ENCODE peak calls at places on chromosomes 5 and 9, in four cellular contexts. One of them, this sample, is unnamed.

GRCh38 chr5:108884736-108885135 is 137.0 kb downstream of the FER start:
- DNase-seq in fibroblast of lung: peak; percentile 84
- DNase-seq in neural crest cell: no peak
- DNase-seq in Peyer's patch: no peak
- DNase-seq in this sample: no peak

GRCh38 chr9:123347289-123348060 is 8.5 kb upstream of the CRB2 start:
- DNase-seq in fibroblast of lung: no peak
- DNase-seq in neural crest cell: no peak
- DNase-seq in Peyer's patch: no peak
- DNase-seq in this sample: no peak

GRCh38 chr9:137095664-137096517 is 9.1 kb downstream of the MAN1B1 start:
- DNase-seq in fibroblast of lung: no peak
- DNase-seq in neural crest cell: no peak
- DNase-seq in Peyer's patch: peak; percentile 89
- DNase-seq in this sample: no peak

GRCh38 chr9:13267743-13268142 is 11.7 kb downstream of the MPDZ start:
- DNase-seq in fibroblast of lung: peak; percentile 96
- DNase-seq in neural crest cell: no peak
- DNase-seq in Peyer's patch: no peak
- DNase-seq in this sample: no peak

GRCh38 chr5:160219411-160219810 is 9.9 kb upstream of the FABP6 start:
- DNase-seq in fibroblast of lung: no peak
- DNase-seq in neural crest cell: no peak
- DNase-seq in Peyer's patch: no peak
- DNase-seq in this sample: no peak

GRCh38 chr9:129609486-129610192 is 11.3 kb downstream of the C9orf50 start:
- DNase-seq in fibroblast of lung: peak; percentile 68
- DNase-seq in neural crest cell: no peak
- DNase-seq in Peyer's patch: peak; percentile 66
- DNase-seq in this sample: no peak

GRCh38 chr5:178199581-178200434 is 4.5 kb upstream of the HNRNPAB start:
- DNase-seq in fibroblast of lung: no peak
- DNase-seq in neural crest cell: no peak
- DNase-seq in Peyer's patch: no peak
- DNase-seq in this sample: no peak

GRCh38 chr5:78731884-78732283 is 83.3 kb upstream of the LHFPL2 start:
- DNase-seq in fibroblast of lung: peak; percentile 41
- DNase-seq in neural crest cell: no peak
- DNase-seq in Peyer's patch: no peak
- DNase-seq in this sample: no peak

GRCh38 chr9:8694983-8695588 is 895.5 kb upstream of the DMAC1 start:
- DNase-seq in fibroblast of lung: no peak
- DNase-seq in neural crest cell: no peak
- DNase-seq in Peyer's patch: no peak
- DNase-seq in this sample: no peak

GRCh38 chr9:84874583-84874982 is 205.1 kb downstream of the NTRK2 start:
- DNase-seq in fibroblast of lung: peak; percentile 6
- DNase-seq in neural crest cell: no peak
- DNase-seq in Peyer's patch: no peak
- DNase-seq in this sample: peak; percentile 18

GRCh38 chr9:106075568-106075967 is 381.2 kb downstream of the TMEM38B start:
- DNase-seq in fibroblast of lung: no peak
- DNase-seq in neural crest cell: no peak
- DNase-seq in Peyer's patch: no peak
- DNase-seq in this sample: no peak

DNA sequence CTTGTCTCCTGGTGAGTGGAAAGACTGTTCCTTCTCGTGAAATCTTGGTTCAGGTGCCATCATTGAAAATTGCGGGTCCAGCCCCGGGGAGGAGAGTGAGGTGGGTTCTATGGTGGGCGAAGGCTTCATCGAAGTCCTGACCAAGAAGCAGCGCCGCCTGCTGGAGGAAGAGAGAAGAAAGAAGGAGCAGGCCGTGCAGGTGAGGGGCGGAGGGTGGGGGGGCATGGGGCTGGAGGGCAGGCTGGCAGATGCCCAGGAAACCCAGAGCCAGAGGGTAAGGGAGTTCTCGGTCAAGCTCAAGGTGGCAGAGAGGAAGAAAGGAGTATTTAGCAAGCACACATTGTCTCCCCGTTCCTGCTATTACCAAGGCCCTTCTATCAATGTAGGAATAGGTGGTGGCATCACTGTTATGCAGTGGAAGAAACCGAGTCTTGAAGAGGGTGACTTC is 24.3 kb upstream of the POMT1 start:
- DNase-seq in fibroblast of lung: peak; percentile 17
- DNase-seq in neural crest cell: peak; percentile 59
- DNase-seq in Peyer's patch: peak; percentile 69
- DNase-seq in this sample: peak; percentile 71
- TF ChIP-seq CTCF in fibroblast of lung: peak; percentile 53
- TF ChIP-seq CTCF in neural crest cell: peak; percentile 63
- TF ChIP-seq CTCF in Peyer's patch: peak; percentile 45
- TF ChIP-seq CTCF in this sample: peak; percentile 56

GRCh38 chr5:100840769-100841168 is 62.3 kb downstream of the ST8SIA4 start:
- DNase-seq in fibroblast of lung: no peak
- DNase-seq in neural crest cell: no peak
- DNase-seq in Peyer's patch: no peak
- DNase-seq in this sample: no peak

GRCh38 chr5:100840364-100840763 is 62.7 kb downstream of the ST8SIA4 start:
- DNase-seq in fibroblast of lung: peak; percentile 73
- DNase-seq in neural crest cell: no peak
- DNase-seq in Peyer's patch: no peak
- DNase-seq in this sample: no peak

GRCh38 chr5:100838048-100838473 is 65.0 kb downstream of the ST8SIA4 start:
- DNase-seq in fibroblast of lung: peak; percentile 11
- DNase-seq in neural crest cell: no peak
- DNase-seq in Peyer's patch: no peak
- DNase-seq in this sample: no peak

GRCh38 chr5:100846722-100847121 is 56.4 kb downstream of the ST8SIA4 start:
- DNase-seq in fibroblast of lung: no peak
- DNase-seq in neural crest cell: no peak
- DNase-seq in Peyer's patch: no peak
- DNase-seq in this sample: no peak

GRCh38 chr5:100841358-100842076 is 61.6 kb downstream of the ST8SIA4 start:
- DNase-seq in fibroblast of lung: peak; percentile 60
- DNase-seq in neural crest cell: no peak
- DNase-seq in Peyer's patch: no peak
- DNase-seq in this sample: no peak
- TF ChIP-seq CTCF in fibroblast of lung: no peak
- TF ChIP-seq CTCF in neural crest cell: no peak
- TF ChIP-seq CTCF in Peyer's patch: no peak
- TF ChIP-seq CTCF in this sample: no peak

DNA sequence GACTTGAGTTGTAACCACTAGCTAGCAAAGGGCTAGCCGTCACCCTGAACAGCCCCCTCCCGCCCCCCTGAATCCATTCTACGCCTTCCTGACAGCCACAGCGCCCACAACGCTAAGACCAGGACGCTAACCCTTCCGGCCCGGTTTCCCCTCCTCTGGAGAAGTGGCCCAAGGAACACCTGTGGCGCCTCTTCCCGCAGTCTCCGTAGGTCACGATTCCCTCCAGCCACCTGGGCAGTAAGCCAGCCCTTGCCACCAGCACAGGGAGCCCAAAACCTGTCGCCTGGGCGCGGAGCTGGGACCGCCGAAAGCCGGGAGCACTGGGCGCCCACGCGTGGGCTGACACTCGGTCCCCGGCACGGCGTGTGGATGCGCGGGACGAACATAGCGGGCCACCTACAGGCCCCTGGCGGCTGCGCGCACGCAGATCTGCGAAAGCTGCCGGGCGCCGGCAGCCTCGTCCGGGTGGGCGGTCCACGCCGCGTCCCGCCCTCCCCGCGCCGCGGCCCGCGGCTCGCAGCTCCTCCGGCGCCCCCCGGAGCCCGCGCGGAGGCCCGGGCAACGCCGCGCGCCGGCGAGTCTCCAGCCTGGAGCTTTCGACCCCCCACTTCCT is 596 bp downstream of the IRF1 start:
- DNase-seq in fibroblast of lung: peak; percentile 60
- DNase-seq in neural crest cell: no peak
- DNase-seq in Peyer's patch: peak; percentile 67
- DNase-seq in this sample: no peak
- TF ChIP-seq CTCF in fibroblast of lung: peak; percentile 13
- TF ChIP-seq CTCF in neural crest cell: peak; percentile 22
- TF ChIP-seq CTCF in Peyer's patch: peak; percentile 44
- TF ChIP-seq CTCF in this sample: peak; percentile 11

GRCh38 chr9:70462300-70462699 is 47.8 kb upstream of the KLF9 start:
- DNase-seq in fibroblast of lung: no peak
- DNase-seq in neural crest cell: no peak
- DNase-seq in Peyer's patch: no peak
- DNase-seq in this sample: no peak

GRCh38 chr9:70466976-70467551 is 52.6 kb upstream of the KLF9 start:
- DNase-seq in fibroblast of lung: peak; percentile 84
- DNase-seq in neural crest cell: no peak
- DNase-seq in Peyer's patch: no peak
- DNase-seq in this sample: no peak

GRCh38 chr9:70463877-70464276 is 49.4 kb upstream of the KLF9 start:
- DNase-seq in fibroblast of lung: no peak
- DNase-seq in neural crest cell: no peak
- DNase-seq in Peyer's patch: no peak
- DNase-seq in this sample: no peak

GRCh38 chr9:70465904-70466303 is 51.4 kb upstream of the KLF9 start:
- DNase-seq in fibroblast of lung: no peak
- DNase-seq in neural crest cell: no peak
- DNase-seq in Peyer's patch: no peak
- DNase-seq in this sample: no peak

GRCh38 chr9:70465398-70465797 is 50.9 kb upstream of the KLF9 start:
- DNase-seq in fibroblast of lung: no peak
- DNase-seq in neural crest cell: no peak
- DNase-seq in Peyer's patch: no peak
- DNase-seq in this sample: no peak
- TF ChIP-seq CTCF in fibroblast of lung: no peak
- TF ChIP-seq CTCF in neural crest cell: no peak
- TF ChIP-seq CTCF in Peyer's patch: no peak
- TF ChIP-seq CTCF in this sample: no peak

GRCh38 chr5:127028822-127029457 is 1.4 kb downstream of the MARCHF3 start:
- DNase-seq in fibroblast of lung: peak; percentile 8
- DNase-seq in neural crest cell: no peak
- DNase-seq in Peyer's patch: peak; percentile 48
- DNase-seq in this sample: peak; percentile 6

GRCh38 chr5:127029513-127030258 is 672 bp downstream of the MARCHF3 start:
- DNase-seq in fibroblast of lung: peak; percentile 59
- DNase-seq in neural crest cell: peak; percentile 44
- DNase-seq in Peyer's patch: peak; percentile 49
- DNase-seq in this sample: peak; percentile 64

GRCh38 chr5:127031863-127032232 is 1.5 kb upstream of the MARCHF3 start:
- DNase-seq in fibroblast of lung: no peak
- DNase-seq in neural crest cell: no peak
- DNase-seq in Peyer's patch: no peak
- DNase-seq in this sample: no peak

GRCh38 chr5:127031147-127031862 is 947 bp upstream of the MARCHF3 start:
- DNase-seq in fibroblast of lung: peak; percentile 7
- DNase-seq in neural crest cell: no peak
- DNase-seq in Peyer's patch: no peak
- DNase-seq in this sample: no peak

DNA sequence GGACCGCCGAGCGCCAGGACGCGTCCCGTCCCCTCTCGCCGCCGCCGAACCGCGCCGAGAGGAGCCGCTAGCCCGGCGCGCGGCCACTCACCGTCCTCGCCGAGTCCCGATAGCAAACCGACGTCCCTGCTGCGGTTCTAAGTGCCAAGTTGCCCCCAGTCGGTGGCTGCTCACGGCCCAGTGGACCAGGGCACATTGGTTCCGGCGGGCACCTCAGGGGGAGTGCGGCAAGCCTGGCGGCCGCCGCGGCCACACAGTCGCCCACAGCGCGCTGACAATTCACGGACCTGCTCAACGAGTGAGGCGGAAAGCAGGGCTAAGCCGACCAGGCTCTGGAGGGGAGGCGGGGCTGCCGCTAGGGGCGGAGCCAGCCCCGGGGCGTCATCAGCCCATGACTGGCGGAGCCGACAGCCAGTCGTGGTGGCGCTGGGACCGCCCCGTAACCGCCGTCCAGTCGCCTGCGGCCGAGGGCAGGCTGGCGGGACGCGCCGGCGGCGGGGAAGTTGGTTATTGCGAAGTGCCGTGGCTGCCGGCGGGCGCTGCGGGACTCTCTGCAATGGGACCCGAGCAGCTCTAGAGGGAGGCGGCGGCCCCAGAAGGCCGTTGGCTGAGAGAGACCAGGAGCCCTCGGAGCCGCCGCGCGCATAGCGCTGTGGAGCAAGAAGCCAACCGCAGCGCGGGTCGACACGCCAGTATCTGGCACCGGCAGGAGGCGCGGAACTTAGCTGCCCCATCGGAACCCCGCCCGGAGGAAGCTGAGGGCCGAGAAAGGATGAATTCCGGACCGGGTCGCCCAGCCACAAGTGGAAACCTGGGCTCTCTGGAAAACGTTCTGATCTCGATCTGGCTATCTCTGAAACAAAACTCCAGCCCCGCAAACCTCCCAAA is at the start of gene MARCHF3:
- DNase-seq in fibroblast of lung: peak; percentile 95
- DNase-seq in neural crest cell: peak; percentile 90
- DNase-seq in Peyer's patch: peak; percentile 92
- DNase-seq in this sample: peak; percentile 97
- TF ChIP-seq CTCF in fibroblast of lung: peak; percentile 32
- TF ChIP-seq CTCF in neural crest cell: peak; percentile 47
- TF ChIP-seq CTCF in Peyer's patch: peak; percentile 31
- TF ChIP-seq CTCF in this sample: no peak

This sample was measured in endothelial cell.